ENCODE peak calls at places on chromosome 19, in seven cellular contexts. Y is heart left ventricle, F is uterus, I is tibial nerve, W is gastrocnemius medialis, Q is ovary, A is spleen. Z is an unnamed sample.

GRCh38 chr19:12969292-12969988 is at the start of gene DAND5:
- DNase-seq in Y (peak; percentile 83), F (no peak), I (no peak), W (no peak), Q (no peak), A (no peak), Z (no peak)

GRCh38 chr19:14890616-14891379 is 4.9 kb upstream of the OR7A17 start:
- DNase-seq in Y (no peak), F (no peak), I (peak; percentile 14), W (no peak), Q (no peak), A (no peak), Z (no peak)

GRCh38 chr19:34500656-34501120 is 19.1 kb downstream of the WTIP start:
- DNase-seq in Y (no peak), F (no peak), I (no peak), W (no peak), Q (no peak), A (no peak), Z (no peak)

GRCh38 chr19:17862711-17863519 is 3.2 kb downstream of the RPL18A start:
- DNase-seq in Y (no peak), F (no peak), I (no peak), W (no peak), Q (no peak), A (peak; percentile 80), Z (no peak)

GRCh38 chr19:47243364-47243775 is 12.4 kb upstream of the BBC3 start:
- DNase-seq in Y (no peak), F (no peak), I (no peak), W (no peak), Q (no peak), A (no peak), Z (no peak)

GRCh38 chr19:4430760-4431159 is 26.8 kb downstream of the UBXN6 start:
- DNase-seq in Y (no peak), F (no peak), I (no peak), W (no peak), Q (no peak), A (no peak), Z (no peak)

GRCh38 chr19:3986260-3987041 is 1.2 kb upstream of the EEF2 start:
- DNase-seq in Y (no peak), F (no peak), I (peak; percentile 56), W (peak; percentile 44), Q (no peak), A (no peak), Z (no peak)

GRCh38 chr19:47432499-47432898 is 13.2 kb upstream of the MEIS3 start:
- DNase-seq in Y (no peak), F (no peak), I (no peak), W (no peak), Q (no peak), A (no peak), Z (no peak)

GRCh38 chr19:47176071-47176626 is 45.5 kb downstream of the SAE1 start:
- DNase-seq in Y (no peak), F (no peak), I (no peak), W (no peak), Q (no peak), A (no peak), Z (no peak)

GRCh38 chr19:6682607-6683128 is 12.7 kb upstream of the TNFSF14 start:
- DNase-seq in Y (no peak), F (no peak), I (no peak), W (no peak), Q (no peak), A (no peak), Z (no peak)

GRCh38 chr19:16206046-16206605 is 8.4 kb downstream of the AP1M1 start:
- DNase-seq in Y (no peak), F (no peak), I (no peak), W (no peak), Q (no peak), A (peak; percentile 42), Z (no peak)

GRCh38 chr19:16203256-16204004 is 5.7 kb downstream of the AP1M1 start:
- DNase-seq in Y (no peak), F (no peak), I (no peak), W (no peak), Q (no peak), A (peak; percentile 41), Z (no peak)

GRCh38 chr19:16202320-16203255 is 4.9 kb downstream of the AP1M1 start:
- DNase-seq in Y (no peak), F (no peak), I (no peak), W (no peak), Q (no peak), A (no peak), Z (no peak)

GRCh38 chr19:16205205-16206045 is 7.7 kb downstream of the AP1M1 start:
- DNase-seq in Y (no peak), F (peak; percentile 55), I (no peak), W (no peak), Q (no peak), A (peak; percentile 51), Z (no peak)

DNA sequence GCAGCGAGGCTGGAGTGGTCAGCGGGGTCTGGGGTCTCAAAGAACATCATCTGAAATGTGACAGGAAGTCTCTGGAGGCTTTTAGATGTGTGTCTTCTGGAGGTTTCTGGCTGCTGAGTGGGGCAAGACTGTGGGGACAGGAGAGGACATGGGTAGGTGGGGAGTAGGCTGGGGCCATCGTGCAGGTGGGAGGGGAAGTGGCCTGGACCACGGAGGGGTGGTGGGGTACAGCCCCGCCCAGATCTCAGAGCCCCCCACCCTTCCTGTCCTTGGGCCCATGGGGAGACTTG is 6.2 kb downstream of the AP1M1 start:
- DNase-seq in Y (no peak), F (no peak), I (no peak), W (no peak), Q (no peak), A (no peak), Z (no peak)
- H3K36me3 ChIP-seq in Y (peaks cover 6% of the 10 kb centered on the region), F (no peaks in the 10 kb centered on the region), I (peaks cover 9% of the 10 kb centered on the region), W (peaks cover 51% of the 10 kb centered on the region), Q (no peaks in the 10 kb centered on the region), A (peaks cover 93% of the 10 kb centered on the region), Z (no peaks in the 10 kb centered on the region)

GRCh38 chr19:53865918-53866696 is 1.6 kb upstream of the MYADM start:
- DNase-seq in Y (peak; percentile 87), F (peak; percentile 82), I (no peak), W (peak; percentile 54), Q (peak; percentile 79), A (peak; percentile 92), Z (peak; percentile 91)
- TF ChIP-seq POLR2A in Y (no peak), F (no peak), I (no peak), W (no peak), Q (peak; percentile 22), A (no peak), Z (no peak)

GRCh38 chr19:1015061-1015781 is 5.7 kb downstream of the TMEM259 start:
- DNase-seq in Y (no peak), F (no peak), I (no peak), W (no peak), Q (no peak), A (no peak), Z (no peak)

GRCh38 chr19:1017115-1017905 is 3.6 kb downstream of the TMEM259 start:
- DNase-seq in Y (no peak), F (no peak), I (no peak), W (no peak), Q (no peak), A (peak; percentile 81), Z (no peak)

GRCh38 chr19:1017906-1018305 is 3.0 kb downstream of the TMEM259 start:
- DNase-seq in Y (no peak), F (no peak), I (no peak), W (no peak), Q (no peak), A (peak; percentile 81), Z (no peak)

GRCh38 chr19:1015782-1016646 is 4.9 kb downstream of the TMEM259 start:
- DNase-seq in Y (no peak), F (no peak), I (no peak), W (no peak), Q (no peak), A (no peak), Z (no peak)

GRCh38 chr19:1016647-1017114 is 4.2 kb downstream of the TMEM259 start:
- DNase-seq in Y (no peak), F (no peak), I (no peak), W (peak; percentile 46), Q (no peak), A (peak; percentile 84), Z (no peak)
- H3K36me3 ChIP-seq in Y (no peaks in the 10 kb centered on the region), F (no peaks in the 10 kb centered on the region), I (peaks cover 12% of the 10 kb centered on the region), W (peaks cover 23% of the 10 kb centered on the region), Q (no peaks in the 10 kb centered on the region), A (peaks cover 67% of the 10 kb centered on the region), Z (peaks cover 14% of the 10 kb centered on the region)

GRCh38 chr19:45370410-45371204 is at the start of gene ERCC2:
- DNase-seq in Y (peak; percentile 99), F (peak; percentile 100), I (peak; percentile 100), W (peak; percentile 99), Q (peak; percentile 100), A (peak; percentile 97), Z (no peak)
- TF ChIP-seq POLR2A in Y (no peak), F (peak; percentile 62), I (peak; percentile 49), W (no peak), Q (no peak), A (no peak), Z (no peak)

DNA sequence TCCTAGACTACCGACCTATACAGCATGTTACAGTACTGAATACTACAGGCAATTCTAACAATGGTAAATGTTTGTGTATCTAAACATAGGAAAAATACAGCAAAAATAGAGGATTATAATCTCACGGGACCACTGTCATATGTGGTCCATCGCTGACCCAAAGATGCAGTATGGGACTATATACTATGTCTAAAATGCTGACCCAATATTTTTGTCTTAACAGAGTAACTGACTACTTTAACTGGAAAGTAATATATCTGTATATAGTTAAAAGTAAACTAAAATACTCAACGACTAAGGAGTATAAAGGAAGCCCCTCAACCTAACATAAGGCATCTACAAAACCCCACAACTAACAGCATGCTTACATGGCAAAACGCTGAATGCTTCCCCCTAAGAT is 4.4 kb upstream of the TMEM86B start:
- DNase-seq in Y (no peak), F (no peak), I (no peak), W (no peak), Q (no peak), A (no peak), Z (no peak)
- H3K36me3 ChIP-seq in Y (peaks cover 32% of the 10 kb centered on the region), F (no peaks in the 10 kb centered on the region), I (peaks cover 43% of the 10 kb centered on the region), W (peaks cover 91% of the 10 kb centered on the region), Q (no peaks in the 10 kb centered on the region), A (peaks cover 100% of the 10 kb centered on the region), Z (peaks cover 73% of the 10 kb centered on the region)